ENCODE peak calls at places on chromosome 9, in five cellular contexts. One of them, this sample, is unnamed.

GRCh38 chr9:26012797-26013594 is 334.8 kb upstream of the TUSC1 start:
- DNase-seq in choroid plexus epithelial cell: peak
- DNase-seq in activated naive CD4-positive, alpha-beta T cell: no peak
- DNase-seq in MG63: no peak
- DNase-seq in GM03348: peak
- DNase-seq in this sample: no peak

GRCh38 chr9:7298123-7298522 is 501.5 kb downstream of the DMAC1 start:
- DNase-seq in choroid plexus epithelial cell: no peak
- DNase-seq in activated naive CD4-positive, alpha-beta T cell: no peak
- DNase-seq in MG63: no peak
- DNase-seq in GM03348: no peak
- DNase-seq in this sample: peak

GRCh38 chr9:121298689-121299112 is 30.7 kb downstream of the GSN start:
- DNase-seq in choroid plexus epithelial cell: no peak
- DNase-seq in activated naive CD4-positive, alpha-beta T cell: no peak
- DNase-seq in MG63: no peak
- DNase-seq in GM03348: peak
- DNase-seq in this sample: no peak

GRCh38 chr9:35871514-35871913 is 1.3 kb upstream of the OR13J1 start:
- DNase-seq in choroid plexus epithelial cell: no peak
- DNase-seq in activated naive CD4-positive, alpha-beta T cell: no peak
- DNase-seq in MG63: peak
- DNase-seq in GM03348: no peak
- DNase-seq in this sample: peak

GRCh38 chr9:121770415-121771273 is 119.2 kb downstream of the DAB2IP start:
- DNase-seq in choroid plexus epithelial cell: no peak
- DNase-seq in activated naive CD4-positive, alpha-beta T cell: no peak
- DNase-seq in MG63: peak
- DNase-seq in GM03348: peak
- DNase-seq in this sample: no peak

GRCh38 chr9:118271936-118272335 is 567.7 kb downstream of the TLR4 start:
- DNase-seq in choroid plexus epithelial cell: no peak
- DNase-seq in activated naive CD4-positive, alpha-beta T cell: no peak
- DNase-seq in MG63: no peak
- DNase-seq in GM03348: no peak
- DNase-seq in this sample: peak

GRCh38 chr9:110357510-110357909 is 19.8 kb upstream of the TXNDC8 start:
- DNase-seq in choroid plexus epithelial cell: no peak
- DNase-seq in activated naive CD4-positive, alpha-beta T cell: no peak
- DNase-seq in MG63: no peak
- DNase-seq in GM03348: no peak
- DNase-seq in this sample: no peak

GRCh38 chr9:127074561-127075548 is 47.6 kb downstream of the ANGPTL2 start:
- DNase-seq in choroid plexus epithelial cell: no peak
- DNase-seq in activated naive CD4-positive, alpha-beta T cell: no peak
- DNase-seq in MG63: no peak
- DNase-seq in GM03348: no peak
- DNase-seq in this sample: no peak

GRCh38 chr9:1071730-1072129 is 21.6 kb downstream of the DMRT2 start:
- DNase-seq in choroid plexus epithelial cell: no peak
- DNase-seq in activated naive CD4-positive, alpha-beta T cell: no peak
- DNase-seq in MG63: no peak
- DNase-seq in GM03348: no peak
- DNase-seq in this sample: no peak

GRCh38 chr9:117656007-117656406 is 48.2 kb upstream of the TLR4 start:
- DNase-seq in choroid plexus epithelial cell: peak
- DNase-seq in activated naive CD4-positive, alpha-beta T cell: no peak
- DNase-seq in MG63: peak
- DNase-seq in GM03348: no peak
- DNase-seq in this sample: peak

GRCh38 chr9:118640836-118641557 is 728.2 kb downstream of the BRINP1 start:
- DNase-seq in choroid plexus epithelial cell: peak
- DNase-seq in activated naive CD4-positive, alpha-beta T cell: no peak
- DNase-seq in MG63: peak
- DNase-seq in GM03348: peak
- DNase-seq in this sample: peak

GRCh38 chr9:130894546-130894945 is 2.1 kb downstream of the QRFP start:
- DNase-seq in choroid plexus epithelial cell: no peak
- DNase-seq in activated naive CD4-positive, alpha-beta T cell: no peak
- DNase-seq in MG63: no peak
- DNase-seq in GM03348: no peak
- DNase-seq in this sample: no peak

GRCh38 chr9:111870774-111871542 is 25.7 kb upstream of the UGCG start:
- DNase-seq in choroid plexus epithelial cell: no peak
- DNase-seq in activated naive CD4-positive, alpha-beta T cell: no peak
- DNase-seq in MG63: no peak
- DNase-seq in GM03348: no peak
- DNase-seq in this sample: no peak

GRCh38 chr9:137138058-137138697 is 776 bp upstream of the GRIN1 start:
- DNase-seq in choroid plexus epithelial cell: no peak
- DNase-seq in activated naive CD4-positive, alpha-beta T cell: no peak
- DNase-seq in MG63: no peak
- DNase-seq in GM03348: no peak
- DNase-seq in this sample: no peak

GRCh38 chr9:133117271-133118178 is 3.5 kb downstream of the RALGDS start:
- DNase-seq in choroid plexus epithelial cell: no peak
- DNase-seq in activated naive CD4-positive, alpha-beta T cell: no peak
- DNase-seq in MG63: peak
- DNase-seq in GM03348: peak
- DNase-seq in this sample: peak

GRCh38 chr9:132005896-132006295 is 73.8 kb downstream of the MED27 start:
- DNase-seq in choroid plexus epithelial cell: peak
- DNase-seq in activated naive CD4-positive, alpha-beta T cell: no peak
- DNase-seq in MG63: no peak
- DNase-seq in GM03348: peak
- DNase-seq in this sample: no peak

GRCh38 chr9:110029422-110029814 is 178.5 kb downstream of the C9orf152 start:
- DNase-seq in choroid plexus epithelial cell: peak
- DNase-seq in activated naive CD4-positive, alpha-beta T cell: no peak
- DNase-seq in MG63: no peak
- DNase-seq in GM03348: peak
- DNase-seq in this sample: peak

GRCh38 chr9:33438926-33439511 is 8.4 kb downstream of the AQP3 start:
- DNase-seq in choroid plexus epithelial cell: no peak
- DNase-seq in activated naive CD4-positive, alpha-beta T cell: no peak
- DNase-seq in MG63: no peak
- DNase-seq in GM03348: no peak
- DNase-seq in this sample: no peak

GRCh38 chr9:133835273-133835901 is 97.2 kb upstream of the SARDH start:
- DNase-seq in choroid plexus epithelial cell: no peak
- DNase-seq in activated naive CD4-positive, alpha-beta T cell: no peak
- DNase-seq in MG63: no peak
- DNase-seq in GM03348: no peak
- DNase-seq in this sample: no peak

GRCh38 chr9:137429974-137430722 is 7.0 kb downstream of the NOXA1 start:
- DNase-seq in choroid plexus epithelial cell: no peak
- DNase-seq in activated naive CD4-positive, alpha-beta T cell: no peak
- DNase-seq in MG63: no peak
- DNase-seq in GM03348: no peak
- DNase-seq in this sample: no peak

GRCh38 chr9:124010665-124011321 is 775 bp upstream of the LHX2 start:
- DNase-seq in choroid plexus epithelial cell: no peak
- DNase-seq in activated naive CD4-positive, alpha-beta T cell: no peak
- DNase-seq in MG63: peak
- DNase-seq in GM03348: peak
- DNase-seq in this sample: peak

GRCh38 chr9:121009657-121010056 is 40.4 kb downstream of the C5 start:
- DNase-seq in choroid plexus epithelial cell: no peak
- DNase-seq in activated naive CD4-positive, alpha-beta T cell: no peak
- DNase-seq in MG63: no peak
- DNase-seq in GM03348: no peak
- DNase-seq in this sample: no peak

GRCh38 chr9:35645736-35646582 is 4.8 kb downstream of the SIT1 start:
- DNase-seq in choroid plexus epithelial cell: peak
- DNase-seq in activated naive CD4-positive, alpha-beta T cell: no peak
- DNase-seq in MG63: no peak
- DNase-seq in GM03348: peak
- DNase-seq in this sample: no peak

GRCh38 chr9:128123451-128124080 is 4.0 kb downstream of the PTGES2 start:
- DNase-seq in choroid plexus epithelial cell: no peak
- DNase-seq in activated naive CD4-positive, alpha-beta T cell: no peak
- DNase-seq in MG63: no peak
- DNase-seq in GM03348: no peak
- DNase-seq in this sample: no peak

GRCh38 chr9:128420060-128420650 is 502 bp upstream of the CERCAM start:
- DNase-seq in choroid plexus epithelial cell: peak
- DNase-seq in activated naive CD4-positive, alpha-beta T cell: peak
- DNase-seq in MG63: peak
- DNase-seq in GM03348: peak
- DNase-seq in this sample: peak

GRCh38 chr9:124768275-124768674 is 2.8 kb downstream of the NR6A1 start:
- DNase-seq in choroid plexus epithelial cell: no peak
- DNase-seq in activated naive CD4-positive, alpha-beta T cell: no peak
- DNase-seq in MG63: no peak
- DNase-seq in GM03348: no peak
- DNase-seq in this sample: no peak

GRCh38 chr9:128798896-128799295 is 11.8 kb downstream of the TBC1D13 start:
- DNase-seq in choroid plexus epithelial cell: no peak
- DNase-seq in activated naive CD4-positive, alpha-beta T cell: no peak
- DNase-seq in MG63: no peak
- DNase-seq in GM03348: no peak
- DNase-seq in this sample: no peak

GRCh38 chr9:133512253-133513213 is 12.2 kb downstream of the MYMK start:
- DNase-seq in choroid plexus epithelial cell: no peak
- DNase-seq in activated naive CD4-positive, alpha-beta T cell: no peak
- DNase-seq in MG63: no peak
- DNase-seq in GM03348: no peak
- DNase-seq in this sample: no peak

GRCh38 chr9:35067056-35067455 is 5.4 kb downstream of the VCP start:
- DNase-seq in choroid plexus epithelial cell: no peak
- DNase-seq in activated naive CD4-positive, alpha-beta T cell: no peak
- DNase-seq in MG63: no peak
- DNase-seq in GM03348: no peak
- DNase-seq in this sample: no peak

GRCh38 chr9:71742703-71743102 is 25.6 kb downstream of the CEMIP2 start:
- DNase-seq in choroid plexus epithelial cell: no peak
- DNase-seq in activated naive CD4-positive, alpha-beta T cell: no peak
- DNase-seq in MG63: no peak
- DNase-seq in GM03348: no peak
- DNase-seq in this sample: no peak

GRCh38 chr9:99192786-99193465 is 28.8 kb downstream of the ALG2 start:
- DNase-seq in choroid plexus epithelial cell: peak
- DNase-seq in activated naive CD4-positive, alpha-beta T cell: no peak
- DNase-seq in MG63: peak
- DNase-seq in GM03348: peak
- DNase-seq in this sample: no peak

GRCh38 chr9:130155647-130156046 is 16.6 kb upstream of the NCS1 start:
- DNase-seq in choroid plexus epithelial cell: no peak
- DNase-seq in activated naive CD4-positive, alpha-beta T cell: no peak
- DNase-seq in MG63: no peak
- DNase-seq in GM03348: no peak
- DNase-seq in this sample: no peak

GRCh38 chr9:128836509-128837145 is 7.0 kb upstream of the SPOUT1 start:
- DNase-seq in choroid plexus epithelial cell: no peak
- DNase-seq in activated naive CD4-positive, alpha-beta T cell: no peak
- DNase-seq in MG63: no peak
- DNase-seq in GM03348: no peak
- DNase-seq in this sample: no peak

GRCh38 chr9:83155733-83156132 is 92.8 kb upstream of the RASEF start:
- DNase-seq in choroid plexus epithelial cell: no peak
- DNase-seq in activated naive CD4-positive, alpha-beta T cell: no peak
- DNase-seq in MG63: no peak
- DNase-seq in GM03348: no peak
- DNase-seq in this sample: peak

GRCh38 chr9:109421034-109421700 is 76.9 kb downstream of the PTPN3 start:
- DNase-seq in choroid plexus epithelial cell: no peak
- DNase-seq in activated naive CD4-positive, alpha-beta T cell: no peak
- DNase-seq in MG63: no peak
- DNase-seq in GM03348: no peak
- DNase-seq in this sample: no peak

GRCh38 chr9:36218011-36218410 is 27.3 kb downstream of the CLTA start:
- DNase-seq in choroid plexus epithelial cell: no peak
- DNase-seq in activated naive CD4-positive, alpha-beta T cell: no peak
- DNase-seq in MG63: no peak
- DNase-seq in GM03348: no peak
- DNase-seq in this sample: no peak

GRCh38 chr9:113463418-113464285 is at the start of gene RGS3:
- DNase-seq in choroid plexus epithelial cell: peak
- DNase-seq in activated naive CD4-positive, alpha-beta T cell: no peak
- DNase-seq in MG63: no peak
- DNase-seq in GM03348: no peak
- DNase-seq in this sample: peak

GRCh38 chr9:23220957-23221356 is 605.1 kb downstream of the ELAVL2 start:
- DNase-seq in choroid plexus epithelial cell: no peak
- DNase-seq in activated naive CD4-positive, alpha-beta T cell: no peak
- DNase-seq in MG63: no peak
- DNase-seq in GM03348: no peak
- DNase-seq in this sample: no peak